ENCODE peak calls at places on chromosomes 7 and 10, in eight cellular contexts. K is HCT116, M is GM12878, A is A549, C is K562, B is HepG2, L is endothelial cell of umbilical vein, J is H1. Y is an unnamed sample.

GRCh38 chr7:37467017-37467416 is 18.4 kb upstream of the ELMO1 start:
- DNase-seq in K (no peak), M (no peak), A (no peak), C (no peak), B (no peak), L (no peak), J (no peak), Y (peak)

GRCh38 chr10:10897400-10897799 is 120.3 kb upstream of the CELF2 start:
- DNase-seq in K (no peak), M (no peak), A (no peak), C (no peak), B (no peak), L (no peak), J (no peak), Y (no peak)

GRCh38 chr7:129100827-129101166 is 43.7 kb upstream of the TSPAN33 start:
- DNase-seq in K (no peak), M (no peak), A (no peak), C (no peak), B (no peak), L (no peak), J (no peak), Y (no peak)

GRCh38 chr7:129363-130221 is 62.8 kb upstream of the FAM20C start:
- DNase-seq in K (no peak), M (no peak), A (no peak), C (no peak), B (no peak), L (no peak), J (no peak), Y (peak)

GRCh38 chr10:5589963-5590511 is 65.3 kb downstream of the CALML3 start:
- DNase-seq in K (no peak), M (no peak), A (peak), C (peak), B (no peak), L (peak), J (no peak), Y (peak)

GRCh38 chr10:127354992-127355391 is 158.6 kb upstream of the INSYN2A start:
- DNase-seq in K (peak), M (no peak), A (no peak), C (no peak), B (no peak), L (peak), J (no peak), Y (no peak)

GRCh38 chr7:21902240-21902639 is 43.5 kb downstream of the CDCA7L start:
- DNase-seq in K (no peak), M (no peak), A (no peak), C (no peak), B (no peak), L (peak), J (no peak), Y (no peak)

GRCh38 chr10:132066186-132066585 is 440 bp downstream of the JAKMIP3 start:
- DNase-seq in K (no peak), M (no peak), A (peak), C (no peak), B (no peak), L (no peak), J (no peak), Y (no peak)

GRCh38 chr7:69654849-69655707 is 56.8 kb downstream of the AUTS2 start:
- DNase-seq in K (no peak), M (no peak), A (no peak), C (no peak), B (no peak), L (no peak), J (no peak), Y (peak)

DNA sequence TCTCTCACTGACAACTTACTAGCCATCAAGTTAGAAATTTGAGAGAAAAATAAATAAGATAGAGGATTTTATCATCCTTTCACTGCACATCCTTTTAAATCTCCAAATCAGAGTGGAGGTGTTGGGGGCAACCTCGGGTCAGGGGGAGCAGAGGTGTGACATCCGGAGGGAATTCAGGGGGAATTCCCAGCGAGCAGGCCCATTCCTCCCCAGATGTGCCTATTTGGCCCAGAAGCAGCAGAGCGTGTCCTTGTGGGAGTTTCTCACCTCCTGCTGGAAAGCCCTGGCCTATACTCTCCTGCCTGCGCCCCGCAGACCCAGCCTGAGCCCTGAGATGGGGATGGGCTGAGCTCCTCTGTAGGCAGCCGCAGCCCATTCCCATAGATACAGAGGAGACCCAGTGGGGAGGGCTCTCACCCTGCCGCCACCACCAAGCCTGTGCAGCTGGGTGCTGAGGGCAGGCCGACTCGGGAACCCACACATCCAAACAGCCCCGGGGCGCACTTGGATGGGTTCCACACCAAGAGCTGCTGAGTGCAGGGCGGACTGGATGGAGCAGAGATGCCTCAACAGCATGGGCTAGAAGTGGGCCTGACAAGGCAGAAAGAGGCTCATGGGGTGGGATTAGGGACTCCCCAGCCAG is 124.5 kb downstream of the CXCL12 start:
- DNase-seq in K (no peak), M (peak), A (no peak), C (no peak), B (no peak), L (no peak), J (no peak), Y (no peak)
- TF ChIP-seq POLR2A in K (no peak), M (no peak), A (no peak), C (no peak), B (no peak), L (no peak), J (no peak), Y (no peak)

GRCh38 chr10:27745719-27746363 is at the start of gene MKX:
- DNase-seq in K (no peak), M (no peak), A (no peak), C (no peak), B (no peak), L (peak), J (no peak), Y (no peak)

GRCh38 chr10:27742926-27743735 is 2.5 kb downstream of the MKX start:
- DNase-seq in K (no peak), M (no peak), A (no peak), C (no peak), B (no peak), L (peak), J (no peak), Y (peak)

GRCh38 chr10:27745380-27745718 is 270 bp downstream of the MKX start:
- DNase-seq in K (no peak), M (no peak), A (no peak), C (no peak), B (no peak), L (no peak), J (no peak), Y (no peak)

GRCh38 chr10:27743736-27744477 is 1.7 kb downstream of the MKX start:
- DNase-seq in K (no peak), M (no peak), A (no peak), C (no peak), B (no peak), L (no peak), J (no peak), Y (no peak)

DNA sequence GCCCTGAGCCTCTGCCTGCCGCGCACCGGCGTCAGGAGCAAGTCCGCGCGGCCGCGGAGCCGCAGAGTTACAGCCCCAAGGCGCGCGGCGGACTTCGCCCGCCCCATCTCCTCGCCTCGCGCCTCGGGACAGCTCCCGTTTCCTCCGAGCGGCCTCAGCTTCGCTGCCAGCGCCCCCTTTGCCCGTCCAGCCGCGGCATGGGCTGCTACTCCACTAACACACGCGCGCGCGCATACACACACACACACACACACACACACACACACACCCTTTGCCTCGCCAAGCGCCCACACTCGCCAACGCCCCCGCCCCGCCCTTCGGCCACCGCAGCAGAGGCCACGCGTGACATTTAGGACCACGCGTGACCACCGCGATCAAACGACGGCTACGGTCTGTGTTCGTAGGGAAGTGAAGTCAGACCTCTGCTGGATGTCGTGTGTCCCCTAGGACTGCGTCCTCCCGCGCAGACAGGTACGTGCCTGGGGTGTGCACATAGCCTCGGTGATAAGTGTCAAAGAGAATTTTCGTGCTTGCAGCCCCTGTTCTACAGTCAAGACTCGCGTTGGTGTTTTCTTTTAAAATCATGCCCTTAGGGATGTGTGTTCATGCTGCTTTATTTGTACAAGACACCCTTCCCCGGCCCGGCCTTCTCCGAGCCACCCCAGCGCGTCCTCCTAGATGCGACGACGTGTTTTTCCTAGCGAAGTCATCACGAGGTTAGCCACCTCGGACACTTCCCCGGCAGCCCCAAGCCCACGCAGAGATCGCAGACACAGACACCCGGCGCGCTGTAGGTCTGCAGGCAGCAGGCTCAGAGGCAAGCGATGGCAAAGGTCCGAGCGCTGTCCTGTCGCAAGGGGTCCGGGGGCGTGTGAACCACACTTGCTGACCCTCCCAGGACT is 890 bp downstream of the MKX start:
- DNase-seq in K (no peak), M (no peak), A (no peak), C (no peak), B (no peak), L (peak), J (no peak), Y (peak)
- TF ChIP-seq MAX in K (peak), M (no peak), A (no peak), C (no peak), B (no peak), L (no peak), J (peak), Y (no peak)

DNA sequence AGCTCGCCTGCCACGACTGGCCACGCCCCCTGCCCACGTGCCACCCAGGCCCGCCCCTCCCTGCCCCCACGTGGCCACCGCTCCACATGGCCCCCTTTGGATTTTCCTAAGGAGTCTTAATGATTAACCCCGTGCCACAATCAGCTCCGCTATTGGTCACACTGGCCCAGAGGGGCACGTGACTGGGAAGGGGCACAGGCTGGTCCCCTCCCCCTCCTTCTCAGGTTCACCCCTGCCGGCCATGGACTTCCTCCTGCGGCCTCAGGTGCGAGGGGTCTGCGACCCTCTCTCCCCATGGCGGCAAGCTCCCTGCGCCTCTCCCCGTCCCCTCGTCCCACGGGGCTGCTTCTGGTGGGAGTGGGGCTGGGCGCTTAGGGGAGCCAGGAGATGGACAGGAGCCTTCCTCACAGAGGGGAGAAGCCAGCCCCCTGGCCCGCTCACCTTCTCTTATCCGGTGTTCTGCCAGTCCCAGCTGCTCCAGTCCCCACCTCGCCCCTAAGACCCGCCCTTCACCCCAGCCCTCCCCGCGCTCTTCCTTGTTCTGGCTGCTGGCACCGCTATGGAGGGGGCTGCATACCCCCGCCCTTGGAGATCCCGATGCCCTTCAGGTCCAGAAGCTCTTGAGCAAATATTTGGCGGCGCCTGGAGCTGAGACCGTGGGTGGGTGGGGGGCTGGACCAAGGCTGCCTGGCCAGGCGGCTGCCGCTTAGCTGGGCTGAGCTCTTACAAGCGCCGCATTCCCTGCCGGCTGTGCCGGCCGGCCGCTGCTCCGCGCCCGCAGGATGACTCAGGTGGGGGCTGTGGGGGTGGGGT is 3.2 kb downstream of the SLC4A2 start:
- DNase-seq in K (peak), M (no peak), A (peak), C (peak), B (peak), L (no peak), J (peak), Y (no peak)
- TF ChIP-seq POLR2A in K (no peak), M (no peak), A (peak), C (peak), B (no peak), L (no peak), J (peak), Y (no peak)

GRCh38 chr7:91847881-91848599 is 32.5 kb downstream of the MTERF1 start:
- DNase-seq in K (no peak), M (no peak), A (no peak), C (no peak), B (no peak), L (no peak), J (no peak), Y (peak)

GRCh38 chr7:91852263-91852741 is 28.2 kb downstream of the MTERF1 start:
- DNase-seq in K (no peak), M (no peak), A (no peak), C (no peak), B (peak), L (peak), J (no peak), Y (peak)

GRCh38 chr7:91846436-91846835 is 34.1 kb downstream of the MTERF1 start:
- DNase-seq in K (no peak), M (no peak), A (no peak), C (no peak), B (no peak), L (no peak), J (no peak), Y (no peak)

GRCh38 chr7:91850455-91850854 is 30.0 kb downstream of the MTERF1 start:
- DNase-seq in K (peak), M (no peak), A (no peak), C (no peak), B (no peak), L (no peak), J (no peak), Y (no peak)
- TF ChIP-seq MAX in K (no peak), M (no peak), A (no peak), C (no peak), B (no peak), L (no peak), J (no peak), Y (no peak)

GRCh38 chr7:28571405-28571804 is 159.1 kb downstream of the CREB5 start:
- DNase-seq in K (no peak), M (no peak), A (no peak), C (no peak), B (no peak), L (no peak), J (no peak), Y (no peak)

GRCh38 chr7:28570970-28571288 is 158.6 kb downstream of the CREB5 start:
- DNase-seq in K (no peak), M (no peak), A (no peak), C (no peak), B (peak), L (no peak), J (no peak), Y (no peak)

GRCh38 chr7:28573059-28573553 is 160.8 kb downstream of the CREB5 start:
- DNase-seq in K (no peak), M (no peak), A (no peak), C (no peak), B (peak), L (peak), J (no peak), Y (no peak)

GRCh38 chr7:28572321-28573058 is 160.2 kb downstream of the CREB5 start:
- DNase-seq in K (no peak), M (no peak), A (no peak), C (no peak), B (no peak), L (no peak), J (no peak), Y (no peak)

GRCh38 chr7:28570113-28570969 is 158.0 kb downstream of the CREB5 start:
- DNase-seq in K (no peak), M (no peak), A (no peak), C (no peak), B (no peak), L (no peak), J (no peak), Y (no peak)
- TF ChIP-seq POLR2A in K (no peak), M (peak), A (no peak), C (no peak), B (no peak), L (no peak), J (no peak), Y (no peak)

GRCh38 chr7:150428671-150429451 is 21.6 kb upstream of the GIMAP8 start:
- DNase-seq in K (no peak), M (peak), A (peak), C (no peak), B (no peak), L (no peak), J (no peak), Y (peak)
- TF ChIP-seq MAX in K (no peak), M (no peak), A (no peak), C (no peak), B (no peak), L (no peak), J (no peak), Y (peak)

GRCh38 chr10:104253576-104254410 is 899 bp upstream of the GSTO1 start:
- DNase-seq in K (no peak), M (no peak), A (no peak), C (no peak), B (peak), L (no peak), J (no peak), Y (no peak)

GRCh38 chr10:104256335-104257080 is 1.8 kb downstream of the GSTO1 start:
- DNase-seq in K (no peak), M (no peak), A (no peak), C (no peak), B (peak), L (peak), J (no peak), Y (no peak)

GRCh38 chr10:104254493-104255243 is at the start of gene GSTO1:
- DNase-seq in K (peak), M (peak), A (peak), C (peak), B (peak), L (peak), J (no peak), Y (peak)

GRCh38 chr10:104257235-104257634 is 2.5 kb downstream of the GSTO1 start:
- DNase-seq in K (no peak), M (no peak), A (no peak), C (no peak), B (no peak), L (no peak), J (no peak), Y (no peak)

GRCh38 chr10:104255244-104255981 is 721 bp downstream of the GSTO1 start:
- DNase-seq in K (no peak), M (no peak), A (peak), C (no peak), B (peak), L (peak), J (no peak), Y (peak)
- TF ChIP-seq POLR2A in K (no peak), M (no peak), A (no peak), C (no peak), B (peak), L (peak), J (no peak), Y (no peak)

Y was measured in NB4.